ENCODE peak calls at places on chromosomes 13 and 19, in four cellular contexts. W is tibial nerve, L is Peyer's patch, E is pancreas. U is an unnamed sample.
A peak's percentile ranks its signal among the peaks of the same experiment; 100 is the strongest.

GRCh38 chr19:6801397-6802086 is 29.0 kb downstream of the VAV1 start:
- DNase-seq in W (peak; percentile 61), L (peak; percentile 92), E (peak; percentile 40), U (peak; percentile 69)

GRCh38 chr19:36136975-36137686 is 2.7 kb upstream of the CAPNS1 start:
- DNase-seq in W (no peak), L (no peak), E (peak; percentile 75), U (no peak)

GRCh38 chr13:40251343-40252032 is 415.0 kb downstream of the FOXO1 start:
- DNase-seq in W (no peak), L (no peak), E (no peak), U (no peak)

GRCh38 chr13:39385621-39386231 is 217.3 kb downstream of the LHFPL6 start:
- DNase-seq in W (no peak), L (no peak), E (no peak), U (no peak)

GRCh38 chr13:85675508-85675907 is 123.7 kb downstream of the SLITRK6 start:
- DNase-seq in W (no peak), L (no peak), E (no peak), U (no peak)

GRCh38 chr13:97715763-97716162 is 237.7 kb upstream of the IPO5 start:
- DNase-seq in W (no peak), L (no peak), E (no peak), U (no peak)

GRCh38 chr19:43789029-43789428 is 8.3 kb upstream of the KCNN4 start:
- DNase-seq in W (no peak), L (no peak), E (no peak), U (no peak)

GRCh38 chr13:77988355-77988754 is 69.7 kb upstream of the EDNRB start:
- DNase-seq in W (no peak), L (no peak), E (no peak), U (no peak)

GRCh38 chr19:44955500-44956439 is 590 bp downstream of the CLPTM1 start:
- DNase-seq in W (no peak), L (no peak), E (no peak), U (no peak)

GRCh38 chr13:22489771-22490170 is 691.0 kb upstream of the SGCG start:
- DNase-seq in W (no peak), L (no peak), E (no peak), U (no peak)

DNA sequence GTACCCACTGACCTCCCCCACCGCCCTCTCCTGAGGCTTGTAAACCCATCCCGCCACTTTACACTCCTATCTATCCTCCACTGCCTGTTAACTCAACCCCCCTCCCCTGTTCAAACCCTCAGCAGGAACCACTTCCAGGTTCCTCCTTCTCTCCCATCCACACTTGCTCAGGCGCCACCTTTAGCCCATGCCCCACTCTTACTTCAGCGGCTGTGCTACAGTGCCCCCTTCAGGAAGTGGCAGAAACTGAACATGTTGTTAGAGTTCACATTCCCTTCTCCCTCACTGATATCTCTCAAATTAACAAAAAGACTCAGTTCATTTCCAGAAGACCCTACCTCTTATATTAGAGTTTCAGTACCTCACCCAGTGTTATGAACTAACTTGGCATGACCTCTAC is 49.4 kb downstream of the ZNF91 start:
- DNase-seq in W (no peak), L (no peak), E (no peak), U (no peak)
- TF ChIP-seq CTCF in W (no peak), L (no peak), E (no peak), U (no peak)

GRCh38 chr13:23772717-23773116 is 116.5 kb downstream of the MIPEP start:
- DNase-seq in W (no peak), L (no peak), E (no peak), U (no peak)
- TF ChIP-seq CTCF in W (no peak), L (no peak), E (no peak), U (no peak)

DNA sequence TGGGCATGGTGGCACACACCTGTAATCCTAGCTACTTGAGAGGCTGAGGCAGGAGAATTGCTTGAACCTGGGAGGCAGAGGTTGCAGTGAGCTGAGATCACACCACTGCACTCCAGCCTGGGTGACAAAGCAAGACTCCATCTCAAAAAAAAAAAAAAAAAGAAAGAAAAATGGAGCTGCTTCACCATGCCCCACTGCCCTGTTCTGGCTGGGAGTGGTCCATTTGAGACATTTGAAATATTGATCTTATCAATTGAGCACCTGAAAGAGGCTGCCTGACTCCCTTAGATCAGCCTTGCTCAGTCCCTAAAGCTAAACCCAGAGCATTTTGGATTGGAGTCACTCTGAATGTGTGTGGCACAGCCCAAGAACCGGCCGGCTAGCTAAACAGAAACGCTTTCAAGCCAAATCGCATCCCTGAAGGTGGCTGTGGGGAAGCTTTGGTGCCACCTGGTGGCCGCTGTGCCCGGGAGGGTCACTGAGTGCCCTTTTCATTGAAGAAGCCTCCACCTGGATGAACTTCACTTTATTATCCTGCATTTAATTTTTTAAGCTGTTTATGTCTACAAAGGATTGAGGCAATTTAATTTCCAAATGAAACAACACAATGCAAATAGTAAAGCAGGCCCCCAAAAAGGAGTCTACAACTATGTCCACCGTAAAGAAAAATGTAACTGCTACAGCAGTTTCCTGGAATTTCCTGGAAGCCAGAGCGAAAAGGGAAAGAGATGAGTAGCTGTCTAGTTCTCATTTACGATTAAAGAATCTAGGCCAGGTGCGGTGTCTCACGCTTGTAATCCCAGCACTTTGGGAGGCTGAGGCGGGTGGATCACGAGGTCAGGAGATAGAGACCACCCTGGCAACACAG is 53.1 kb upstream of the SERPINE3 start:
- DNase-seq in W (peak; percentile 84), L (peak; percentile 54), E (peak; percentile 80), U (peak; percentile 57)
- TF ChIP-seq CTCF in W (peak; percentile 85), L (peak; percentile 81), E (peak; percentile 91), U (peak; percentile 84)

GRCh38 chr13:41756198-41756885 is 204.6 kb downstream of the VWA8 start:
- DNase-seq in W (no peak), L (no peak), E (no peak), U (no peak)

GRCh38 chr13:41746259-41746658 is 214.7 kb downstream of the VWA8 start:
- DNase-seq in W (no peak), L (no peak), E (no peak), U (no peak)

GRCh38 chr13:41751277-41751676 is 209.6 kb downstream of the VWA8 start:
- DNase-seq in W (no peak), L (no peak), E (no peak), U (no peak)

GRCh38 chr13:41751734-41752445 is 209.0 kb downstream of the VWA8 start:
- DNase-seq in W (no peak), L (no peak), E (no peak), U (no peak)
- TF ChIP-seq CTCF in W (no peak), L (no peak), E (no peak), U (no peak)

GRCh38 chr13:92717857-92718256 is 508.8 kb upstream of the GPC6 start:
- DNase-seq in W (no peak), L (no peak), E (no peak), U (no peak)

GRCh38 chr13:92721610-92722009 is 505.0 kb upstream of the GPC6 start:
- DNase-seq in W (no peak), L (no peak), E (no peak), U (no peak)

GRCh38 chr13:92719868-92720267 is 506.7 kb upstream of the GPC6 start:
- DNase-seq in W (no peak), L (no peak), E (no peak), U (no peak)

DNA sequence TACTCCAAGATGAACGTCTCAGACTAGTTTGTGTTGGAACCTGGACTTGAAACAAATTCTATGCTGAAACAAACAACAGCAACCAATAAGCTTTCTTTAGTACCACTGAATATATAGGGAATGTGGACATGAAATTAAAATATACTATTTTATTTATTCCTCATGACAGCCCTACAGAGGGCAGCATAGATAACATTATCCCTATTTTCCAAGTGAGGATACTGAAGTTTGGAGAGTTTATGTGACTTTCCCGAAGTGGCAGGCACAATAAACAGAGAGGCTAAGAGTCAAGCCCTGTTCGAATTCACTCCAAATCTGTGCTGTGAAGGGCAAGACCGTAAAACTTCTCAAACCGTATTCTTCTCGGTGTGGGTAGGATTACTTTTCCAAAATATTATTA is 509.9 kb upstream of the GPC6 start:
- DNase-seq in W (peak; percentile 5), L (no peak), E (no peak), U (no peak)
- TF ChIP-seq CTCF in W (peak; percentile 38), L (no peak), E (no peak), U (no peak)

GRCh38 chr13:95207769-95208366 is 93.4 kb downstream of the ABCC4 start:
- DNase-seq in W (no peak), L (peak; percentile 58), E (no peak), U (no peak)

GRCh38 chr13:95216182-95216581 is 85.1 kb downstream of the ABCC4 start:
- DNase-seq in W (no peak), L (no peak), E (no peak), U (no peak)

GRCh38 chr13:95209109-95209508 is 92.1 kb downstream of the ABCC4 start:
- DNase-seq in W (no peak), L (no peak), E (no peak), U (no peak)

GRCh38 chr13:95217920-95218830 is 83.1 kb downstream of the ABCC4 start:
- DNase-seq in W (no peak), L (no peak), E (no peak), U (no peak)

GRCh38 chr13:95212962-95213850 is 88.0 kb downstream of the ABCC4 start:
- DNase-seq in W (no peak), L (no peak), E (no peak), U (no peak)
- TF ChIP-seq CTCF in W (no peak), L (no peak), E (no peak), U (no peak)

GRCh38 chr19:3138268-3138667 is 2.4 kb downstream of the GNA15 start:
- DNase-seq in W (no peak), L (no peak), E (no peak), U (no peak)

GRCh38 chr19:3136684-3137055 is 837 bp downstream of the GNA15 start:
- DNase-seq in W (no peak), L (no peak), E (no peak), U (no peak)

GRCh38 chr19:3133793-3134116 is 2.1 kb upstream of the GNA15 start:
- DNase-seq in W (no peak), L (no peak), E (no peak), U (no peak)

GRCh38 chr19:3135961-3136683 is at the start of gene GNA15:
- DNase-seq in W (no peak), L (no peak), E (no peak), U (no peak)

DNA sequence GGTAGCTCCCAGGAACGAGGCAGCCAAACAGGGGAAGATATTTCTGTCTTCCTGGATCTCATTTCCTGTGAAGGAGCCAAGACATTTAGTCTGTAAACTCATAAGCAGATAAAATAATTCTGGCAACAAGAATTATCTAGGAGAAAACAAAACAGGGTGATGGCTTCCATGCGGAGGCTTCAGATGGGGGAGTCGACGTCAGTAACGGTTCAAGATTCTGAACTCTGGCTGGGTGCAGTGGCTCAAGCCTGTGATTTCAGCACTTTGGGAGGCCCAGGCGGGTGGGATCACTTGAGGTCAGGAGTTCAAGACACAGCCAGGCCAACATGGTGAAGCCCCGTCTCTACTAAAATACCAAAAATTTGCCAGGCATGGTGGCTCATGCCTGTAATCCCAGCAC is 1.3 kb downstream of the GNA15 start:
- DNase-seq in W (no peak), L (no peak), E (no peak), U (no peak)
- TF ChIP-seq CTCF in W (no peak), L (no peak), E (no peak), U (no peak)

GRCh38 chr19:54481326-54481930 is 8.3 kb upstream of the CDC42EP5 start:
- DNase-seq in W (no peak), L (no peak), E (no peak), U (no peak)
- TF ChIP-seq CTCF in W (peak; percentile 72), L (peak; percentile 44), E (peak; percentile 26), U (peak; percentile 85)

GRCh38 chr19:14352526-14352925 is 28.7 kb upstream of the ADGRE5 start:
- DNase-seq in W (no peak), L (no peak), E (no peak), U (no peak)
- TF ChIP-seq CTCF in W (no peak), L (no peak), E (no peak), U (no peak)